ENCODE peak calls at places on chromosome 20, in six cellular contexts. One of them, this sample, is unnamed.
A peak's percentile ranks its signal among the peaks of the same experiment; 100 is the strongest.

GRCh38 chr20:46021361-46022359 is 7.4 kb upstream of the SLC12A5 start:
- DNase-seq in neural progenitor cell: peak; percentile 96
- DNase-seq in GM23338: peak; percentile 97
- DNase-seq in A549: peak; percentile 69
- DNase-seq in astrocyte: no peak
- DNase-seq in PC-3: peak; percentile 61
- DNase-seq in this sample: no peak

GRCh38 chr20:32681175-32682084 is 7.7 kb upstream of the C20orf203 start:
- DNase-seq in A549: no peak
- DNase-seq in GM23338: peak; percentile 75
- DNase-seq in PC-3: peak; percentile 84
- DNase-seq in astrocyte: peak; percentile 13
- DNase-seq in neural progenitor cell: peak; percentile 78
- DNase-seq in this sample: peak; percentile 68

GRCh38 chr20:48265791-48266190 is 480.5 kb upstream of the SULF2 start:
- DNase-seq in GM23338: no peak
- DNase-seq in PC-3: no peak
- DNase-seq in neural progenitor cell: no peak
- DNase-seq in A549: no peak
- DNase-seq in astrocyte: no peak
- DNase-seq in this sample: no peak

GRCh38 chr20:61951695-61952533 is 113.8 kb downstream of the TAF4 start:
- DNase-seq in neural progenitor cell: peak; percentile 88
- DNase-seq in A549: no peak
- DNase-seq in astrocyte: peak; percentile 15
- DNase-seq in PC-3: no peak
- DNase-seq in GM23338: peak; percentile 85
- DNase-seq in this sample: peak; percentile 79

GRCh38 chr20:48819813-48820648 is 7.8 kb downstream of the PREX1 start:
- DNase-seq in A549: no peak
- DNase-seq in GM23338: peak; percentile 27
- DNase-seq in neural progenitor cell: no peak
- DNase-seq in PC-3: no peak
- DNase-seq in astrocyte: no peak
- DNase-seq in this sample: no peak

GRCh38 chr20:22390543-22390903 is 193.8 kb downstream of the FOXA2 start:
- DNase-seq in neural progenitor cell: no peak
- DNase-seq in GM23338: no peak
- DNase-seq in A549: no peak
- DNase-seq in PC-3: no peak
- DNase-seq in astrocyte: no peak
- DNase-seq in this sample: no peak

GRCh38 chr20:62808211-62808865 is 3.7 kb downstream of the OGFR start:
- DNase-seq in A549: peak; percentile 83
- DNase-seq in neural progenitor cell: peak; percentile 82
- DNase-seq in PC-3: peak; percentile 66
- DNase-seq in astrocyte: no peak
- DNase-seq in GM23338: peak; percentile 84
- DNase-seq in this sample: peak; percentile 100

GRCh38 chr20:19047040-19047950 is 165.1 kb upstream of the SLC24A3 start:
- DNase-seq in A549: no peak
- DNase-seq in GM23338: no peak
- DNase-seq in neural progenitor cell: no peak
- DNase-seq in PC-3: peak; percentile 92
- DNase-seq in astrocyte: no peak
- DNase-seq in this sample: no peak

GRCh38 chr20:61745397-61746146 is 320.1 kb downstream of the TAF4 start:
- DNase-seq in astrocyte: no peak
- DNase-seq in A549: no peak
- DNase-seq in PC-3: no peak
- DNase-seq in GM23338: no peak
- DNase-seq in neural progenitor cell: no peak
- DNase-seq in this sample: no peak

GRCh38 chr20:45968081-45968671 is 3.8 kb downstream of the ZNF335 start:
- DNase-seq in GM23338: no peak
- DNase-seq in neural progenitor cell: no peak
- DNase-seq in PC-3: no peak
- DNase-seq in astrocyte: no peak
- DNase-seq in A549: no peak
- DNase-seq in this sample: peak; percentile 79

GRCh38 chr20:9051508-9051907 is 17.4 kb upstream of the PLCB4 start:
- DNase-seq in A549: peak; percentile 75
- DNase-seq in PC-3: peak; percentile 99
- DNase-seq in astrocyte: peak; percentile 98
- DNase-seq in neural progenitor cell: no peak
- DNase-seq in GM23338: no peak
- DNase-seq in this sample: peak; percentile 88

GRCh38 chr20:61439251-61439650 is 187.2 kb downstream of the CDH4 start:
- DNase-seq in GM23338: no peak
- DNase-seq in astrocyte: no peak
- DNase-seq in A549: no peak
- DNase-seq in PC-3: no peak
- DNase-seq in neural progenitor cell: no peak
- DNase-seq in this sample: no peak

GRCh38 chr20:23652926-23653325 is 15.2 kb upstream of the CST3 start:
- DNase-seq in GM23338: no peak
- DNase-seq in neural progenitor cell: no peak
- DNase-seq in PC-3: no peak
- DNase-seq in A549: no peak
- DNase-seq in astrocyte: no peak
- DNase-seq in this sample: no peak

GRCh38 chr20:47318596-47319516 is 37.6 kb downstream of the ZMYND8 start:
- DNase-seq in astrocyte: peak; percentile 66
- DNase-seq in GM23338: peak; percentile 83
- DNase-seq in A549: peak; percentile 49
- DNase-seq in PC-3: peak; percentile 67
- DNase-seq in neural progenitor cell: peak; percentile 80
- DNase-seq in this sample: peak; percentile 84

GRCh38 chr20:18001131-18001921 is 32.5 kb downstream of the MGME1 start:
- DNase-seq in neural progenitor cell: no peak
- DNase-seq in PC-3: peak; percentile 69
- DNase-seq in A549: no peak
- DNase-seq in astrocyte: peak; percentile 73
- DNase-seq in GM23338: no peak
- DNase-seq in this sample: peak; percentile 92

GRCh38 chr20:31602779-31603441 is 2.2 kb upstream of the ID1 start:
- DNase-seq in GM23338: no peak
- DNase-seq in astrocyte: peak; percentile 90
- DNase-seq in PC-3: peak; percentile 82
- DNase-seq in A549: peak; percentile 73
- DNase-seq in neural progenitor cell: no peak
- DNase-seq in this sample: peak; percentile 79

GRCh38 chr20:52824494-52825216 is 147.5 kb upstream of the TSHZ2 start:
- DNase-seq in neural progenitor cell: no peak
- DNase-seq in astrocyte: no peak
- DNase-seq in A549: no peak
- DNase-seq in GM23338: no peak
- DNase-seq in PC-3: no peak
- DNase-seq in this sample: no peak

GRCh38 chr20:44884907-44885391 is 556 bp upstream of the YWHAB start:
- DNase-seq in PC-3: no peak
- DNase-seq in astrocyte: no peak
- DNase-seq in A549: no peak
- DNase-seq in neural progenitor cell: no peak
- DNase-seq in GM23338: no peak
- DNase-seq in this sample: no peak

GRCh38 chr20:7798176-7798575 is 142.1 kb downstream of the HAO1 start:
- DNase-seq in A549: no peak
- DNase-seq in PC-3: no peak
- DNase-seq in astrocyte: peak; percentile 6
- DNase-seq in neural progenitor cell: no peak
- DNase-seq in GM23338: no peak
- DNase-seq in this sample: no peak

GRCh38 chr20:63855363-63856110 is 5.8 kb upstream of the ABHD16B start:
- DNase-seq in A549: no peak
- DNase-seq in astrocyte: no peak
- DNase-seq in PC-3: no peak
- DNase-seq in neural progenitor cell: no peak
- DNase-seq in GM23338: peak; percentile 59
- DNase-seq in this sample: peak; percentile 93

GRCh38 chr20:63963784-63964301 is 5.9 kb downstream of the ZNF512B start:
- DNase-seq in PC-3: no peak
- DNase-seq in GM23338: no peak
- DNase-seq in astrocyte: no peak
- DNase-seq in neural progenitor cell: no peak
- DNase-seq in A549: no peak
- DNase-seq in this sample: peak; percentile 80

GRCh38 chr20:61436674-61437279 is 184.7 kb downstream of the CDH4 start:
- DNase-seq in PC-3: no peak
- DNase-seq in A549: no peak
- DNase-seq in astrocyte: peak; percentile 96
- DNase-seq in GM23338: peak; percentile 99
- DNase-seq in neural progenitor cell: peak; percentile 94
- DNase-seq in this sample: no peak

GRCh38 chr20:24983896-24984295 is 8.7 kb downstream of the APMAP start:
- DNase-seq in astrocyte: no peak
- DNase-seq in PC-3: no peak
- DNase-seq in A549: no peak
- DNase-seq in GM23338: no peak
- DNase-seq in neural progenitor cell: no peak
- DNase-seq in this sample: no peak

GRCh38 chr20:61975411-61975810 is 90.3 kb downstream of the TAF4 start:
- DNase-seq in astrocyte: no peak
- DNase-seq in A549: no peak
- DNase-seq in GM23338: no peak
- DNase-seq in neural progenitor cell: no peak
- DNase-seq in PC-3: no peak
- DNase-seq in this sample: peak; percentile 32

GRCh38 chr20:55977723-55978481 is 27.4 kb downstream of the CBLN4 start:
- DNase-seq in astrocyte: no peak
- DNase-seq in neural progenitor cell: no peak
- DNase-seq in PC-3: no peak
- DNase-seq in GM23338: no peak
- DNase-seq in A549: no peak
- DNase-seq in this sample: no peak

GRCh38 chr20:51767018-51767866 is 948 bp downstream of the ATP9A start:
- DNase-seq in PC-3: peak; percentile 97
- DNase-seq in neural progenitor cell: peak; percentile 79
- DNase-seq in GM23338: peak; percentile 90
- DNase-seq in astrocyte: peak; percentile 18
- DNase-seq in A549: peak; percentile 72
- DNase-seq in this sample: peak; percentile 90

GRCh38 chr20:25353754-25354705 is 36.6 kb downstream of the ABHD12 start:
- DNase-seq in astrocyte: no peak
- DNase-seq in A549: no peak
- DNase-seq in PC-3: peak; percentile 91
- DNase-seq in GM23338: peak; percentile 44
- DNase-seq in neural progenitor cell: peak; percentile 66
- DNase-seq in this sample: no peak

GRCh38 chr20:8853805-8854338 is 215.0 kb upstream of the PLCB4 start:
- DNase-seq in astrocyte: peak; percentile 57
- DNase-seq in A549: peak; percentile 70
- DNase-seq in neural progenitor cell: peak; percentile 81
- DNase-seq in GM23338: peak; percentile 87
- DNase-seq in PC-3: peak; percentile 94
- DNase-seq in this sample: peak; percentile 65

GRCh38 chr20:1163105-1163504 is 21.7 kb downstream of the TMEM74B start:
- DNase-seq in PC-3: no peak
- DNase-seq in neural progenitor cell: no peak
- DNase-seq in A549: no peak
- DNase-seq in GM23338: no peak
- DNase-seq in astrocyte: no peak
- DNase-seq in this sample: no peak
- H3K4me2 ChIP-seq in PC-3: no peak overlapping the region
- H3K4me2 ChIP-seq in neural progenitor cell: no peak overlapping the region
- H3K4me2 ChIP-seq in A549: no peak overlapping the region
- H3K4me2 ChIP-seq in GM23338: no peak overlapping the region
- H3K4me2 ChIP-seq in astrocyte: no peak overlapping the region
- H3K4me2 ChIP-seq in this sample: no peak overlapping the region

DNA sequence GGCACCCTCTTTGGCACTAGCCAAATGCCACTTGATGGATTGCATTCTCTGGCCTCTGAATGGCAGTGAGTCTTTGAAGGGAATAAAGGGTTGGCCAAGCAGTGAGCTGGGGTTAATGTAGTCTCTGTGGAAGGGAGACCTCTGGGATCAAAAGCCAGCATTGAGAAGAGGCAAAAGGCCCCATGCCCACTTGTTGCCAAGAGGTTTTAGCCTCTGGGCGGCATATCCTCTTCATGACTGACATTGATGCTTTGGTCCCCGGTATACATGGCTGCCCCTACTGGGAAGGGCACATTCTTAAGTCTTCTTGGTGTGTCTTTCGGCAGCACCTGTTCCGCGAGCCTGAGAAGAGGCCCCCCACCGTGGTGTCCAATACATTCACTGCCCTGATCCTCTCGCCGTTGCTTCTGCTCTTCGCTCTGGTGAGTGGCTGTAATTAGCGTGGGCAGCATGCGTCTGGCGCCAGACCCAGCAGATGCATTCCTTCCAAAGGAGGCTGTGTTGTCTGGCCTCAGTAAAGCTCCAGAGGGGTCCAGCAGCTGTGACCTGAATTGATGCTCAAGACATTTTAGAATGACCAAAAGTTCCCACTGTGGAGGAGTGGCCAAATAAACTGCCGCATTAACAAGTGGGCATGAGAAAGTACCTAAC is 29.5 kb downstream of the GHRH start:
- DNase-seq in A549: no peak
- DNase-seq in neural progenitor cell: peak; percentile 72
- DNase-seq in astrocyte: no peak
- DNase-seq in PC-3: no peak
- DNase-seq in GM23338: no peak
- DNase-seq in this sample: no peak
- H3K27ac ChIP-seq in A549: no peak overlapping the region
- H3K27ac ChIP-seq in neural progenitor cell: peak overlapping the region; percentile 96
- H3K27ac ChIP-seq in astrocyte: no peak overlapping the region
- H3K27ac ChIP-seq in PC-3: no peak overlapping the region
- H3K27ac ChIP-seq in GM23338: peak overlapping the region; percentile 84
- H3K27ac ChIP-seq in this sample: no peak overlapping the region

GRCh38 chr20:4065405-4065841 is 50.1 kb upstream of the RNF24 start:
- DNase-seq in GM23338: no peak
- DNase-seq in A549: no peak
- DNase-seq in astrocyte: peak; percentile 85
- DNase-seq in neural progenitor cell: no peak
- DNase-seq in PC-3: peak; percentile 49
- DNase-seq in this sample: peak; percentile 72
- TF ChIP-seq CTCF in GM23338: no peak
- TF ChIP-seq CTCF in A549: no peak
- TF ChIP-seq CTCF in astrocyte: no peak
- TF ChIP-seq CTCF in neural progenitor cell: no peak
- TF ChIP-seq CTCF in PC-3: no peak
- TF ChIP-seq CTCF in this sample: no peak

GRCh38 chr20:58882704-58883089 is 30.2 kb downstream of the GNAS start:
- DNase-seq in GM23338: no peak
- DNase-seq in A549: no peak
- DNase-seq in astrocyte: no peak
- DNase-seq in PC-3: no peak
- DNase-seq in neural progenitor cell: no peak
- DNase-seq in this sample: no peak
- H3K4me2 ChIP-seq in GM23338: peak overlapping the region; percentile 50
- H3K4me2 ChIP-seq in A549: no peak overlapping the region
- H3K4me2 ChIP-seq in astrocyte: peak overlapping the region; percentile 57
- H3K4me2 ChIP-seq in PC-3: no peak overlapping the region
- H3K4me2 ChIP-seq in neural progenitor cell: peak overlapping the region; percentile 63
- H3K4me2 ChIP-seq in this sample: peak overlapping the region; percentile 60

GRCh38 chr20:14291502-14291901 is 45.9 kb downstream of the FLRT3 start:
- DNase-seq in PC-3: no peak
- DNase-seq in astrocyte: no peak
- DNase-seq in A549: no peak
- DNase-seq in GM23338: no peak
- DNase-seq in neural progenitor cell: no peak
- DNase-seq in this sample: no peak
- H3K27ac ChIP-seq in PC-3: no peak overlapping the region
- H3K27ac ChIP-seq in astrocyte: no peak overlapping the region
- H3K27ac ChIP-seq in A549: no peak overlapping the region
- H3K27ac ChIP-seq in GM23338: no peak overlapping the region
- H3K27ac ChIP-seq in neural progenitor cell: no peak overlapping the region
- H3K27ac ChIP-seq in this sample: no peak overlapping the region

This sample was measured in osteoblast.